ENCODE peak calls at places on chromosomes 2 and 18, in seven cellular contexts. S is dorsolateral prefrontal cortex, Y is activated gamma-delta T cell treated with Interleukin-2 at 50 U/mL for 16 hours, Q is NCI-H748 treated with DMSO at 0.1 percent for 48 hours, R is T-helper 9 cell, A is nephron progenitor cell, T is HTR-8/SVneo. U is an unnamed sample.
A peak's percentile ranks its signal among the peaks of the same experiment; 100 is the strongest.

GRCh38 chr18:25262920-25263319 is 89.0 kb downstream of the ZNF521 start:
- DNase-seq in S (no peak), A (no peak), Y (no peak), R (no peak), T (no peak), Q (no peak), U (no peak)

GRCh38 chr2:173288561-173288960 is 66.1 kb upstream of the CDCA7 start:
- DNase-seq in S (no peak), A (no peak), T (peak; percentile 47), R (no peak), Q (no peak), Y (no peak), U (no peak)

GRCh38 chr2:56239030-56239429 is 55.2 kb downstream of the CCDC85A start:
- DNase-seq in Y (no peak), A (no peak), S (no peak), Q (no peak), T (no peak), R (no peak), U (no peak)

GRCh38 chr2:239308696-239309397 is 92.0 kb downstream of the HDAC4 start:
- DNase-seq in S (peak; percentile 37), A (no peak), R (no peak), T (no peak), Y (no peak), Q (no peak), U (no peak)

GRCh38 chr2:210315015-210315807 is at the start of gene MYL1:
- DNase-seq in S (no peak), Y (no peak), A (no peak), Q (no peak), T (no peak), R (no peak), U (no peak)

GRCh38 chr18:55419939-55420664 is 167.9 kb downstream of the TCF4 start:
- DNase-seq in A (no peak), T (no peak), S (no peak), R (no peak), Q (peak; percentile 70), Y (no peak), U (no peak)

GRCh38 chr2:24883946-24884345 is 36.1 kb downstream of the ADCY3 start:
- DNase-seq in T (no peak), Q (no peak), Y (no peak), R (no peak), A (no peak), S (no peak), U (no peak)

GRCh38 chr2:84940088-84940470 is 30.9 kb upstream of the KCMF1 start:
- DNase-seq in T (no peak), A (no peak), Q (no peak), S (no peak), R (no peak), Y (no peak), U (no peak)

GRCh38 chr18:78546281-78546680 is 433.3 kb upstream of the SALL3 start:
- DNase-seq in S (no peak), Q (no peak), T (no peak), Y (no peak), A (no peak), R (no peak), U (no peak)

GRCh38 chr2:62071126-62071598 is 124.8 kb upstream of the B3GNT2 start:
- DNase-seq in Y (no peak), R (no peak), Q (no peak), S (no peak), A (no peak), T (no peak), U (no peak)

GRCh38 chr2:120989911-120990441 is 254.3 kb downstream of the GLI2 start:
- DNase-seq in S (no peak), Y (no peak), A (no peak), T (no peak), Q (no peak), R (no peak), U (no peak)

GRCh38 chr2:7510353-7510752 is 593.1 kb downstream of the RNF144A start:
- DNase-seq in A (no peak), R (no peak), Y (no peak), Q (no peak), T (no peak), S (no peak), U (no peak)

GRCh38 chr2:109331081-109331480 is 202.1 kb downstream of the SH3RF3 start:
- DNase-seq in Y (no peak), R (no peak), Q (no peak), S (no peak), T (no peak), A (no peak), U (no peak)

GRCh38 chr2:70672990-70673647 is 94.9 kb downstream of the ADD2 start:
- DNase-seq in A (peak; percentile 19), Y (no peak), T (no peak), R (no peak), Q (no peak), S (no peak), U (no peak)

GRCh38 chr18:44592639-44593038 is 88.0 kb upstream of the SETBP1 start:
- DNase-seq in T (no peak), Q (no peak), A (no peak), S (no peak), Y (no peak), R (no peak), U (no peak)

GRCh38 chr2:230899786-230900185 is 25.3 kb downstream of the GPR55 start:
- DNase-seq in A (no peak), Q (no peak), R (no peak), S (peak; percentile 6), Y (no peak), T (no peak), U (no peak)

GRCh38 chr2:169038338-169038757 is 7.2 kb upstream of the ABCB11 start:
- DNase-seq in A (no peak), Q (no peak), R (no peak), T (peak; percentile 35), Y (no peak), S (no peak), U (no peak)

GRCh38 chr2:126907671-126908070 is 9.0 kb downstream of the TEX51 start:
- DNase-seq in Y (no peak), S (no peak), T (no peak), R (no peak), A (no peak), Q (no peak), U (no peak)

GRCh38 chr2:176330612-176331011 is 61.4 kb downstream of the MTX2 start:
- DNase-seq in Q (no peak), R (no peak), Y (no peak), S (no peak), T (no peak), A (no peak), U (no peak)

GRCh38 chr2:193294371-193294770 is 1099.6 kb upstream of the TMEFF2 start:
- DNase-seq in Q (no peak), R (no peak), S (no peak), T (no peak), A (no peak), Y (no peak), U (no peak)

GRCh38 chr2:36371963-36372391 is 16.4 kb downstream of the CRIM1 start:
- DNase-seq in T (no peak), Q (no peak), S (no peak), A (no peak), R (no peak), Y (no peak), U (no peak)

GRCh38 chr18:25086876-25087275 is 265.1 kb downstream of the ZNF521 start:
- DNase-seq in S (no peak), T (no peak), R (no peak), Q (no peak), Y (no peak), A (no peak), U (no peak)

GRCh38 chr2:3584608-3585007 is 9.5 kb downstream of the RPS7 start:
- DNase-seq in S (no peak), A (no peak), T (no peak), Y (no peak), R (no peak), Q (no peak), U (no peak)

U was measured in naive thymus-derived CD4-positive, alpha-beta T cell.